ENCODE peak calls at places on chromosome 20, in four cellular contexts. P is ELR; L is erythroblast; G is naive thymus-derived CD8-positive, alpha-beta T cell. Z is an unnamed sample.
A peak's percentile ranks its signal among the peaks of the same experiment; 100 is the strongest.

GRCh38 chr20:57390604-57391438 is at the start of gene RBM38:
- DNase-seq in P (peak; percentile 79), L (peak; percentile 87), G (peak; percentile 55), Z (peak; percentile 90)

GRCh38 chr20:32287231-32287638 is 9.8 kb downstream of the KIF3B start:
- DNase-seq in P (no peak), L (no peak), G (no peak), Z (no peak)

GRCh38 chr20:64069614-64070243 is 6.7 kb downstream of the TCEA2 start:
- DNase-seq in P (peak; percentile 54), L (peak; percentile 22), G (no peak), Z (peak; percentile 48)

GRCh38 chr20:19236371-19237055 is 24.1 kb downstream of the SLC24A3 start:
- DNase-seq in P (no peak), L (no peak), G (no peak), Z (no peak)

GRCh38 chr20:25160897-25161296 is 34.6 kb upstream of the ENTPD6 start:
- DNase-seq in P (no peak), L (no peak), G (no peak), Z (no peak)

GRCh38 chr20:47493954-47494293 is 7.8 kb upstream of the NCOA3 start:
- DNase-seq in P (no peak), L (no peak), G (no peak), Z (peak; percentile 77)

GRCh38 chr20:48057739-48058138 is 272.5 kb upstream of the SULF2 start:
- DNase-seq in P (no peak), L (no peak), G (no peak), Z (no peak)

GRCh38 chr20:38674178-38675133 is 49.8 kb upstream of the SLC32A1 start:
- DNase-seq in P (peak; percentile 51), L (peak; percentile 86), G (peak; percentile 57), Z (no peak)

GRCh38 chr20:50790651-50791277 is 4.1 kb upstream of the BCAS4 start:
- DNase-seq in P (peak; percentile 96), L (peak; percentile 91), G (peak; percentile 58), Z (peak; percentile 96)

GRCh38 chr20:19121463-19121862 is 91.0 kb upstream of the SLC24A3 start:
- DNase-seq in P (no peak), L (no peak), G (no peak), Z (no peak)

GRCh38 chr20:8362457-8362856 is 230.4 kb downstream of the PLCB1 start:
- DNase-seq in P (no peak), L (no peak), G (no peak), Z (no peak)

GRCh38 chr20:45963059-45964011 is 8.7 kb downstream of the ZNF335 start:
- DNase-seq in P (peak; percentile 71), L (peak; percentile 63), G (no peak), Z (peak; percentile 76)

GRCh38 chr20:51500936-51501335 is 41.6 kb downstream of the NFATC2 start:
- DNase-seq in P (no peak), L (no peak), G (peak; percentile 36), Z (no peak)

GRCh38 chr20:35279040-35279439 is 1.1 kb upstream of the MMP24OS start:
- DNase-seq in P (peak; percentile 50), L (no peak), G (no peak), Z (no peak)

GRCh38 chr20:44475372-44475693 is 341 bp upstream of the TTPAL start:
- DNase-seq in P (no peak), L (no peak), G (no peak), Z (no peak)

GRCh38 chr20:46811328-46812084 is 83.1 kb upstream of the EYA2 start:
- DNase-seq in P (no peak), L (no peak), G (no peak), Z (no peak)

GRCh38 chr20:59147197-59147596 is 16.4 kb upstream of the ZNF831 start:
- DNase-seq in P (no peak), L (no peak), G (no peak), Z (no peak)

GRCh38 chr20:40286991-40287531 is 402.0 kb downstream of the MAFB start:
- DNase-seq in P (no peak), L (no peak), G (no peak), Z (no peak)

GRCh38 chr20:17570347-17571152 is 675 bp downstream of the DSTN start:
- DNase-seq in P (peak; percentile 65), L (peak; percentile 80), G (peak; percentile 3), Z (peak; percentile 49)

GRCh38 chr20:32522775-32523612 is 62.1 kb downstream of the NOL4L start:
- DNase-seq in P (peak; percentile 79), L (no peak), G (no peak), Z (no peak)

GRCh38 chr20:17202668-17203067 is 24.2 kb upstream of the PCSK2 start:
- DNase-seq in P (no peak), L (no peak), G (no peak), Z (peak; percentile 24)

GRCh38 chr20:20454850-20455627 is 87.1 kb downstream of the INSM1 start:
- DNase-seq in P (no peak), L (no peak), G (no peak), Z (no peak)

GRCh38 chr20:8735014-8735413 is 333.9 kb upstream of the PLCB4 start:
- DNase-seq in P (no peak), L (no peak), G (no peak), Z (no peak)

Z was measured in PC-3.